ENCODE peak calls at places on chromosomes 12 and 14, in four cellular contexts. M, W, O and A are unnamed samples.

GRCh38 chr12:26134540-26134939 is 9.7 kb upstream of the BHLHE41 start:
- DNase-seq in W (no peak), O (no peak), M (no peak), A (no peak)

GRCh38 chr14:49546766-49547165 is 39.4 kb downstream of the RPS29 start:
- DNase-seq in W (no peak), O (no peak), M (no peak), A (no peak)

GRCh38 chr12:39972119-39972518 is 133.8 kb downstream of the SLC2A13 start:
- DNase-seq in M (no peak), O (no peak), W (no peak), A (peak)

GRCh38 chr12:121059031-121059898 is 20.2 kb upstream of the OASL start:
- DNase-seq in O (no peak), M (no peak), W (no peak), A (no peak)

GRCh38 chr12:105141320-105141918 is 33.9 kb downstream of the WASHC4 start:
- DNase-seq in M (no peak), W (no peak), O (no peak), A (no peak)

GRCh38 chr12:120581998-120582397 is 796 bp upstream of the POP5 start:
- DNase-seq in M (no peak), W (peak), O (no peak), A (peak)

GRCh38 chr12:92442782-92443181 is 260.0 kb upstream of the PLEKHG7 start:
- DNase-seq in M (no peak), W (no peak), O (no peak), A (no peak)

GRCh38 chr12:18139989-18140596 is 50.1 kb upstream of the RERGL start:
- DNase-seq in M (no peak), O (no peak), W (peak), A (peak)

GRCh38 chr14:44829021-44829420 is 132.7 kb downstream of the KLHL28 start:
- DNase-seq in M (no peak), W (no peak), O (no peak), A (no peak)

GRCh38 chr14:79515158-79515557 is 696.1 kb downstream of the DIO2 start:
- DNase-seq in M (no peak), O (no peak), W (no peak), A (peak)

GRCh38 chr12:6694701-6695100 is 5.5 kb upstream of the ZNF384 start:
- DNase-seq in M (no peak), W (no peak), O (no peak), A (no peak)

GRCh38 chr14:58912287-58912686 is 274.5 kb downstream of the DACT1 start:
- DNase-seq in M (no peak), O (no peak), W (no peak), A (no peak)

GRCh38 chr12:132453361-132454133 is 36.4 kb upstream of the FBRSL1 start:
- DNase-seq in O (no peak), M (no peak), W (peak), A (no peak)

GRCh38 chr14:100106260-100106659 is 41.0 kb downstream of the EVL start:
- DNase-seq in M (no peak), O (no peak), W (no peak), A (no peak)

GRCh38 chr12:87930033-87930432 is 99.2 kb downstream of the C12orf50 start:
- DNase-seq in M (no peak), O (no peak), W (peak), A (peak)

GRCh38 chr14:49512147-49512551 is 74.0 kb downstream of the RPS29 start:
- DNase-seq in M (no peak), W (peak), O (no peak), A (no peak)

GRCh38 chr12:57655541-57656240 is 22.7 kb upstream of the B4GALNT1 start:
- DNase-seq in M (no peak), O (no peak), W (no peak), A (no peak)

GRCh38 chr14:92686763-92687427 is 61.5 kb downstream of the LGMN start:
- DNase-seq in M (peak), O (peak), W (peak), A (peak)

GRCh38 chr12:39692258-39692853 is 72.8 kb upstream of the ABCD2 start:
- DNase-seq in O (no peak), W (no peak), M (no peak), A (peak)

GRCh38 chr14:94531187-94531586 is 21.9 kb upstream of the SERPINA12 start:
- DNase-seq in O (no peak), W (no peak), M (no peak), A (no peak)

GRCh38 chr14:65566820-65567522 is 154.4 kb downstream of the FUT8 start:
- DNase-seq in O (no peak), W (no peak), M (no peak), A (no peak)

GRCh38 chr14:72924332-72924731 is 1.9 kb upstream of the DCAF4 start:
- DNase-seq in W (no peak), O (no peak), M (no peak), A (no peak)

GRCh38 chr14:81143793-81144192 is 77.0 kb downstream of the GTF2A1 start:
- DNase-seq in W (no peak), O (no peak), M (no peak), A (no peak)

GRCh38 chr14:103562135-103562384 is 397 bp downstream of the BAG5 start:
- DNase-seq in W (no peak), O (no peak), M (no peak), A (no peak)

GRCh38 chr12:64532734-64533351 is 77.5 kb upstream of the RASSF3 start:
- DNase-seq in M (no peak), O (no peak), W (no peak), A (no peak)

GRCh38 chr14:101005447-101005846 is 101.9 kb upstream of the RTL1 start:
- DNase-seq in O (peak), M (no peak), W (no peak), A (no peak)

GRCh38 chr12:1360812-1361211 is 233.6 kb downstream of the FBXL14 start:
- DNase-seq in W (peak), O (no peak), M (no peak), A (peak)

GRCh38 chr12:1356285-1356684 is 238.1 kb downstream of the FBXL14 start:
- DNase-seq in W (peak), M (no peak), O (no peak), A (no peak)

GRCh38 chr12:1357711-1358110 is 236.7 kb downstream of the FBXL14 start:
- DNase-seq in W (no peak), M (no peak), O (no peak), A (peak)

GRCh38 chr12:1355396-1355795 is 239.0 kb downstream of the FBXL14 start:
- DNase-seq in W (peak), O (no peak), M (no peak), A (peak)

DNA sequence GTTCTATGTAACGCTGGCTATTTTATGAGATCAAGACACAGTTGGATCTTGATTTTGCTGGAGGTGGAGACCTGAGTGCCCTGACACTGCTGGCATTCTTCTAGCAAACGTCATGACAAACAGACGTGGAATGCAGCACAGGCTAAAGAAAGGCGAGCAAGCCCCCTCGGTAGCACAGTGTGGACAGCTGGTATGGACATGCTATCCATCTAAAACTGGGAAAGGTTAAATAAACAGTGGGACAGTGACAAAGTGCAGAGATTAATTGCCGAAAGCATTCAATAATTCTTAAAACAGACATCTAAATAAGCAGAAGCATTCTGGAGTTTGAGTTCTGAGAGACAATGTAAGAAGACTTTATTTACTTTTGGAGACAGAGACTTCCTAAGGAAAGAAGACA is 237.2 kb downstream of the FBXL14 start:
- DNase-seq in O (no peak), M (no peak), W (peak), A (peak)
- H4K8ac ChIP-seq in O (no peak), M (no peak), W (no peak), A (no peak)

GRCh38 chr14:68675233-68675577 is 117.7 kb downstream of the ZFP36L1 start:
- DNase-seq in O (no peak), W (peak), M (no peak), A (no peak)

GRCh38 chr14:68674538-68675232 is 118.2 kb downstream of the ZFP36L1 start:
- DNase-seq in O (no peak), W (no peak), M (no peak), A (no peak)

GRCh38 chr14:68672609-68673285 is 120.1 kb downstream of the ZFP36L1 start:
- DNase-seq in W (no peak), O (no peak), M (no peak), A (no peak)

GRCh38 chr14:68671899-68672298 is 121.0 kb downstream of the ZFP36L1 start:
- DNase-seq in O (no peak), M (no peak), W (no peak), A (no peak)

DNA sequence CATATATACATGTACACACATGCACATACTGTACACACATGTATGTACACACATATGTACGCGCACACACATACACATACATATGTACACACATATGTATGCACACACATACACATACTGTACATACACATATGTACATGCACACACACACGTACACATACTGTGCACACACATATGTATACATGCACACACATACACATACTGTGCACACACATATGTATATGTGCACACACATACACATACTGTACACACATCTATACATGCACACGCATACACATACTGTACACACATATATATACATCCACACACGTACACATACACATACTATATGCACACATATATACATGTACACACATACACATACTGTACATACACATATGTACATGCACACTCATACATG is 119.4 kb downstream of the ZFP36L1 start:
- DNase-seq in W (no peak), M (no peak), O (no peak), A (no peak)
- H4K91ac ChIP-seq in W (no peak), M (no peak), O (no peak), A (no peak)

DNA sequence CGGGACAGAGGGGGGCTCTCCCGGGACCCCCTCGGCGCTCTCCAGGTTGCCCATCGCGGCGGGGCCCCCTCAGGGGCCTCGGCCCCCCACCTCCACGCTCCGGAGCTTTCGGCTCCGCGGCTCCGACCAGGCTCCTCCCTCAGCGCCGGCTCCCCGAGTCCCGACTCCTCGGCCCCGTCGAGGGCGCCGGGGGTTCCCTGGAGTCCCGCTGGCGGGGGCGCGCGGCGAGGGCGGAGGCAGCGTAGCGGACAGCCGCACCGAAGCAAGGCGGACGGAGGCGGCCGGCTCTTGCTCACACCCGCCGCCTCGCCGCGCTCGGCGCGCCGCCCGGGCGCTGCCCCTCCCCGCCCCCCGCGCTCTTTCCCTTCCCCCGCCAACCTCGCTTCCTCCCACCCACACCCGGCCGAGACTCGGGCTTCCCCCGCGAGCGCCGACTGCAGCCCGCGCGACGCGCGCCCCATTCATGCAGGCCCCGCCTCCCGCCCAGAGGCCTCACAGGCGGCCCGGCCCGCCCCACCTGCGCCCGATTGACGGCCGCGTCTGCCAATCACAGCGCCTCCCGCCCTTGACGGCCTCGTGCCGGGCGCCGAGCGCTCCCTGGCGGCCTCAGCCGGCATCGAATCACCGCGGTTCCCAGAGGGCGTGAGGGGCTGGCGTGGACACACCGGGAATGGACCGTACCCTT is at the start of gene FMNL3:
- DNase-seq in M (peak), O (peak), W (peak), A (peak)
- H4K8ac ChIP-seq in M (peak), O (no peak), W (peak), A (peak)

DNA sequence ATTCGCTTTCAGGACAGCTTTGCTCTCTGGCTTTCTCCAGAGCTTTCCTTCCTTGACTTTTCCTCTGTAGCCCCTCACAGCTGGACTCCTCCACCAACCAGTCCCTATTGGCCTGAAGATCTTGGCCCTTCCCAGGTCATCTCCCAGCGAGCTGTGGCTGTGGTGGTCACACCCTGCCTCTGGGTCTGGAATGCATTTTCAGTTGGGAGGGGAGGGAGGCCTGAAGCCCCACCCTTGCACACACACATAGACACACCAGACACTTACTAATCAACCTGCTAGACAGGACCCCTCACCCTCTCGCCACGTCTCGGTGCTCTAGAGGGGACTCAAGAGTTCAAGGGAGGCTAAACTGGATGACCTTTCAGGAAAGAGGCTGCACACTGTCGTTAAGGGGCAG is 13.9 kb downstream of the JDP2 start:
- DNase-seq in O (peak), M (no peak), W (no peak), A (no peak)
- H4K91ac ChIP-seq in O (no peak), M (no peak), W (peak), A (no peak)

DNA sequence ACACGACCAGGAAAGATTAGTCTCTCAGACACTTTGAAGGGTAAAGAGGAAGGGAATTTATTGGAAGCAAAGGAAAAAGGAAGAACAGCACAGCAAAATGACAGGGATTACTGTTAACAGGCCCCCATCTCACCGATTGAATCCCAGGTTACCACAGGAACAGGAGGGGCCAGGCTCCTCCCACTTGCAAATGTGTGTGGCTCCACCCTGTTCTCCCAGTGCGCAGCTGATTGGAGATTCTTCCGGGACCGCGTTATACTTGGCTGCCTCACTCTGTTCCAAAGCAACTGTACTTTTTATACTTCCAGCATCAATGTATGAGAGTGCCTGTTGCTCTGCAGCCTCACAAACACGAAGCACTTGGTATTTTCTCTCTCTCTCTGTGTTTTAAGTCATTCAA is 273.6 kb upstream of the MDGA2 start:
- DNase-seq in W (no peak), M (no peak), O (peak), A (no peak)
- H4K8ac ChIP-seq in W (no peak), M (no peak), O (no peak), A (no peak)

GRCh38 chr12:8637244-8637643 is 24.6 kb upstream of the AICDA start:
- DNase-seq in M (no peak), W (no peak), O (no peak), A (no peak)
- H4K91ac ChIP-seq in M (peak), W (no peak), O (no peak), A (no peak)

DNA sequence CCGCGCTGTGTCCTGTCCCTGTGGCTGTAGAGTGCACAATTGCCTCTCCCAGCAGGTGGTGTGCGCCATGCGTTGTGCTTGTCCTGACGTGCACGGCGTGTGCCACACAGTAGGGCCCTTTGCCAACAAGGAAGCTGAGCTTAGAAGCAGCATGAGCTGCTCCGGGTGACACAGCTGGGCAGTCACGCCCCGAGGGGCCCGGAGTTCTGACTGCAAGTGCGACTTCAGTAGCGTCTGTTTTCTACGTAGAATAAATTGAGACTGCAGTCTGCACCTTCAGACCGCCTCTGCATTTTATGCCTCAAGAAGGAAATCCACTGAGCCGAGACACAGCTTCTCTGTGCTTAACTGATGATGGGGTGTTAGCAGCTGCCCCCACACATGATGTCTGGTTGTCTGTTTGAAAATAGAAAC is 81.6 kb downstream of the ADGRD1 start:
- DNase-seq in M (no peak), O (no peak), W (no peak), A (no peak)
- H4K8ac ChIP-seq in M (no peak), O (no peak), W (no peak), A (no peak)

GRCh38 chr14:20591235-20591634 is at the start of gene RNASE12:
- DNase-seq in M (no peak), O (no peak), W (no peak), A (no peak)
- H4K91ac ChIP-seq in M (no peak), O (no peak), W (no peak), A (no peak)

GRCh38 chr14:34055545-34055944 is 104.7 kb upstream of the EGLN3 start:
- DNase-seq in O (no peak), M (no peak), W (no peak), A (no peak)

GRCh38 chr14:34056081-34056480 is 105.2 kb upstream of the EGLN3 start:
- DNase-seq in O (no peak), M (no peak), W (no peak), A (no peak)

GRCh38 chr14:34051966-34052657 is 101.2 kb upstream of the EGLN3 start:
- DNase-seq in M (no peak), O (no peak), W (no peak), A (peak)

GRCh38 chr14:34052658-34053014 is 101.8 kb upstream of the EGLN3 start:
- DNase-seq in O (peak), W (no peak), M (no peak), A (peak)

DNA sequence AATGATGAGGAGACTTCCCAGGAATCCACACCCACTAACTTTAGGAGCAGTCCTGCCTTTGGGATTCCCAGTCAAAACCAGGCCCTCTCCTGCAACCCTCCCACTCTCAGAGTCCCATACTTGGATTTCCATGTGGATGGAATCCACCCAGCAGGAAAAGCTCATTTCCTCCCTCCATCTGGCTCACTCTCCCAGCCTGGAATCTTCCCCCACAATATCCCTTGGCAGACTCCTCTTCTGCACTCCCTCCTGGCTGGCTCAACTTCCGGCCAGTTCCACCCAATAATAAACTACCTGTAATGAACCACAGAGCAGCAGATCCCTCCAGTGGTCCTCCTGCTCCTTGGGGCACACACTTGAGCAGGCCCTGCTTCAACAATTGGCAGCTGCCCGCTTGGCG is 102.8 kb upstream of the EGLN3 start:
- DNase-seq in O (no peak), M (no peak), W (no peak), A (no peak)
- H4K8ac ChIP-seq in O (no peak), M (no peak), W (no peak), A (no peak)

GRCh38 chr14:105224845-105225585 is 23.3 kb upstream of the BTBD6 start:
- DNase-seq in O (no peak), M (no peak), W (no peak), A (no peak)
- H4K91ac ChIP-seq in O (no peak), M (no peak), W (no peak), A (no peak)